ENCODE peak calls at places on chromosomes 13 and 19, in nine cellular contexts. C is Karpas-422; Y is neuronal stem cell; S is sigmoid colon; F is psoas muscle; B is HAP-1; X is effector memory CD4-positive, alpha-beta T cell; O is lung; T is endodermal cell. I is an unnamed sample. For H3K4me1, the result is how much of the 10 kb centered on the place peaks cover.

GRCh38 chr19:6738726-6739389 is 622 bp upstream of the TRIP10 start:
- DNase-seq in C (peak), Y (no peak), S (peak), F (peak), B (peak), X (no peak), O (peak), T (peak), I (no peak)

GRCh38 chr19:48513289-48514122 is 1.9 kb upstream of the LMTK3 start:
- DNase-seq in C (peak), Y (no peak), S (peak), F (peak), B (peak), X (no peak), O (peak), T (peak), I (peak)

GRCh38 chr13:59444210-59444857 is 719.4 kb downstream of the DIAPH3 start:
- DNase-seq in C (no peak), Y (no peak), S (no peak), F (no peak), B (no peak), X (no peak), O (no peak), T (no peak), I (no peak)

GRCh38 chr19:52734340-52734892 is 428 bp downstream of the ZNF611 start:
- DNase-seq in C (peak), Y (peak), S (peak), F (peak), B (peak), X (no peak), O (no peak), T (peak), I (peak)

GRCh38 chr19:31140717-31141116 is 208.5 kb downstream of the TSHZ3 start:
- DNase-seq in C (no peak), Y (no peak), S (no peak), F (no peak), B (no peak), X (no peak), O (no peak), T (no peak), I (no peak)

GRCh38 chr13:67438465-67438864 is 208.3 kb upstream of the PCDH9 start:
- DNase-seq in C (peak), Y (peak), S (no peak), F (no peak), B (peak), X (no peak), O (no peak), T (peak), I (peak)

GRCh38 chr13:39336964-39337363 is 266.0 kb downstream of the LHFPL6 start:
- DNase-seq in C (no peak), Y (no peak), S (no peak), F (no peak), B (no peak), X (no peak), O (no peak), T (no peak), I (no peak)

GRCh38 chr13:109938255-109938936 is 152.0 kb upstream of the IRS2 start:
- DNase-seq in C (no peak), Y (no peak), S (no peak), F (no peak), B (no peak), X (no peak), O (no peak), T (no peak), I (no peak)

GRCh38 chr13:45300190-45300985 is 40.6 kb downstream of the TPT1 start:
- DNase-seq in C (peak), Y (no peak), S (no peak), F (no peak), B (no peak), X (no peak), O (no peak), T (peak), I (no peak)

GRCh38 chr13:45200701-45201230 is at the start of gene KCTD4:
- DNase-seq in C (no peak), Y (no peak), S (no peak), F (no peak), B (no peak), X (no peak), O (no peak), T (no peak), I (no peak)

GRCh38 chr13:113124211-113125025 is 1.8 kb downstream of the F10 start:
- DNase-seq in C (no peak), Y (no peak), S (no peak), F (no peak), B (no peak), X (no peak), O (no peak), T (no peak), I (no peak)

GRCh38 chr19:3818479-3818878 is 32.3 kb upstream of the MATK start:
- DNase-seq in C (peak), Y (no peak), S (no peak), F (no peak), B (no peak), X (no peak), O (no peak), T (no peak), I (no peak)

GRCh38 chr19:54473071-54473941 is at the start of gene CDC42EP5:
- DNase-seq in C (no peak), Y (no peak), S (peak), F (peak), B (no peak), X (no peak), O (no peak), T (peak), I (no peak)

GRCh38 chr13:30305456-30305855 is 1.9 kb downstream of the KATNAL1 start:
- DNase-seq in C (peak), Y (no peak), S (no peak), F (no peak), B (no peak), X (no peak), O (no peak), T (no peak), I (no peak)
- H3K4me1 ChIP-seq in C (half or more), Y (under half), S (under half), F (under half), B (under half), X (under half), O (under half), T (under half), I (under half)

GRCh38 chr13:51727634-51728274 is 76.2 kb downstream of the DHRS12 start:
- DNase-seq in C (no peak), Y (no peak), S (no peak), F (no peak), B (no peak), X (no peak), O (no peak), T (no peak), I (no peak)

GRCh38 chr13:51729853-51730553 is 74.0 kb downstream of the DHRS12 start:
- DNase-seq in C (no peak), Y (no peak), S (peak), F (peak), B (peak), X (no peak), O (no peak), T (no peak), I (no peak)

GRCh38 chr13:51728275-51728673 is 75.7 kb downstream of the DHRS12 start:
- DNase-seq in C (no peak), Y (no peak), S (no peak), F (no peak), B (no peak), X (no peak), O (no peak), T (no peak), I (no peak)

GRCh38 chr13:51730927-51731326 is 73.0 kb downstream of the DHRS12 start:
- DNase-seq in C (no peak), Y (no peak), S (no peak), F (no peak), B (no peak), X (no peak), O (no peak), T (no peak), I (no peak)

GRCh38 chr13:51728972-51729371 is 75.0 kb downstream of the DHRS12 start:
- DNase-seq in C (no peak), Y (no peak), S (no peak), F (no peak), B (no peak), X (no peak), O (no peak), T (no peak), I (no peak)
- H3K4me1 ChIP-seq in C (under half), Y (under half), S (under half), F (under half), B (under half), X (under half), O (under half), T (under half), I (under half)

GRCh38 chr19:1089891-1090290 is 5.3 kb downstream of the POLR2E start:
- DNase-seq in C (peak), Y (no peak), S (no peak), F (no peak), B (no peak), X (no peak), O (no peak), T (no peak), I (no peak)
- H3K4me1 ChIP-seq in C (under half), Y (under half), S (under half), F (under half), B (under half), X (under half), O (under half), T (under half), I (under half)

GRCh38 chr13:97109256-97109655 is 112.9 kb upstream of the MBNL2 start:
- DNase-seq in C (no peak), Y (no peak), S (no peak), F (no peak), B (no peak), X (no peak), O (no peak), T (no peak), I (no peak)

GRCh38 chr13:97108535-97108910 is 113.6 kb upstream of the MBNL2 start:
- DNase-seq in C (no peak), Y (no peak), S (no peak), F (no peak), B (no peak), X (no peak), O (no peak), T (no peak), I (peak)

GRCh38 chr13:97107815-97108534 is 113.7 kb upstream of the OXGR1 start:
- DNase-seq in C (no peak), Y (no peak), S (no peak), F (no peak), B (no peak), X (no peak), O (no peak), T (no peak), I (peak)

GRCh38 chr13:97111705-97112104 is 110.4 kb upstream of the MBNL2 start:
- DNase-seq in C (no peak), Y (no peak), S (no peak), F (no peak), B (no peak), X (no peak), O (no peak), T (no peak), I (no peak)

DNA sequence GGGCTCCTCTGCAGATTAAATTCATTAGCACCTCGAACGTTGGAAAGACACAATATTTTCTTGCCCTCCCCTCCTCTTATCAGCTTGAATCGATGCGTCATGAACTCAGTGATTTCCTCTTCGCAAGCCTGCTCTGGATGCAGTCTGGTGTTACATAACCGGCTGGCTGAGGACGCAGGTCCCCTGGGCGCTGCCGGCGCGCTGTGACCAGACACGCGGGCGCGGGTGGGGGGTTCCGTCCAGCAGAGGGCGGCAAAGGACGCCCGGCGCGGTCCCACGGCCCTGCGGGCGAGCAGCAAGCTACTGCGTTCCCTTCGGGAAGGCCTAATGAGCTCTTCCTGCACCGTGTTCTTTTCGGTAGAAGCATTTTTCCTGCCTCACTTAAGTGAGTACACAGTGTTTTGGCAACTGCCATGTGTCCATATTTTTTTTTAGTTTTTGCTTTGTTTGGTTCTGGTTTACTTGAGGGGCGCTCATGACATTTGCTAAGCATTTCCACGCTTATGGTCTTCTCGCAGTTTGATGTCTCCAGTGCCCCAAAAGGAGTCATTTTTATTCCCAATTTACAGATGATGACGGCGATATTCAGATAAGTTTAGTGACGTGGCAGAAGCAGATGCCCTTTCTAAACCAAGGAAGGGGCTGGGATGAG is 112.2 kb upstream of the MBNL2 start:
- DNase-seq in C (peak), Y (peak), S (peak), F (peak), B (peak), X (peak), O (peak), T (peak), I (peak)
- H3K4me1 ChIP-seq in C (under half), Y (under half), S (half or more), F (under half), B (under half), X (under half), O (under half), T (under half), I (under half)

DNA sequence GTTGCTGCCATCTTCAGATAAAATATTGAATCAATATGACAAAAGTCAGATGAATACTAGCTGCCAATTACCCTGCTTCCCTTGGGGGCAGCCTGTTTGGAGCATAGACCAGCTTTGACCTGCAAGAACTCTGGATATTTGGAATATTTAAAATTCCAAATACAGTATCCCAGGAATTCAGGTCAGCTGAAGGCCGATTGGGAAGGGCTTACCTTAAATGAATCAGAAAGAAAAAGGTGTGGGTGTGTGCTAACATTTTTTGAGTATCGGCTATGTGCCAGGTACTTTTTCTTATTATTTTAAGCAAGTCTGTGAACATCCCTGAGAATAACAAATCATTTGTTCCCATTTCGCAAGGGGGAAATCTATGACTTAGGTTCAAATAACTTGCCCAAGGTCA is 1.8 kb upstream of the RUBCNL start:
- DNase-seq in C (no peak), Y (no peak), S (no peak), F (no peak), B (no peak), X (no peak), O (no peak), T (no peak), I (no peak)
- H3K4me1 ChIP-seq in C (under half), Y (under half), S (under half), F (under half), B (under half), X (under half), O (under half), T (under half), I (under half)

DNA sequence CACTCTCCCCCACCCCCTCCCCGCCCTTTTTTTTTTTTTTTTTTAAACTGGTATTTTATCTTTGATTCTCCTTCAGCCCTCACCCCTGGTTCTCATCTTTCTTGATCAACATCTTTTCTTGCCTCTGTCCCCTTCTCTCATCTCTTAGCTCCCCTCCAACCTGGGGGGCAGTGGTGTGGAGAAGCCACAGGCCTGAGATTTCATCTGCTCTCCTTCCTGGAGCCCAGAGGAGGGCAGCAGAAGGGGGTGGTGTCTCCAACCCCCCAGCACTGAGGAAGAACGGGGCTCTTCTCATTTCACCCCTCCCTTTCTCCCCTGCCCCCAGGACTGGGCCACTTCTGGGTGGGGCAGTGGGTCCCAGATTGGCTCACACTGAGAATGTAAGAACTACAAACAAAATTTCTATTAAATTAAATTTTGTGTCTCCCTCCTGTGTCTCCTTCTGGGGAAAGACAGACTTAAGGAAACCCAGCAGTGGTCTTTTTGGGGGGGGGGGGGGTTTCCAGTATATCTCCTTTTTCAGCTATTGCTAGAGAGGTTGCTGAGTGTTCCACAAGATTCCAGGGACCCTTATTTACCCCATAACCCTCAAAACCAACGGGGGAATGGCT is 1.5 kb upstream of the RAD23A start:
- DNase-seq in C (peak), Y (no peak), S (no peak), F (no peak), B (no peak), X (no peak), O (no peak), T (no peak), I (no peak)
- H3K4me1 ChIP-seq in C (under half), Y (under half), S (under half), F (under half), B (under half), X (under half), O (under half), T (under half), I (under half)

GRCh38 chr19:2540251-2540645 is 64.3 kb downstream of the GADD45B start:
- DNase-seq in C (no peak), Y (no peak), S (no peak), F (no peak), B (no peak), X (no peak), O (no peak), T (no peak), I (no peak)

GRCh38 chr19:2538096-2538757 is 62.3 kb downstream of the GADD45B start:
- DNase-seq in C (no peak), Y (no peak), S (no peak), F (peak), B (no peak), X (no peak), O (no peak), T (no peak), I (no peak)

GRCh38 chr19:2542341-2543069 is 66.6 kb downstream of the GADD45B start:
- DNase-seq in C (no peak), Y (no peak), S (no peak), F (no peak), B (no peak), X (no peak), O (no peak), T (peak), I (no peak)

GRCh38 chr19:2543463-2544442 is 67.8 kb downstream of the GADD45B start:
- DNase-seq in C (peak), Y (peak), S (peak), F (peak), B (peak), X (peak), O (peak), T (peak), I (peak)

GRCh38 chr19:2540646-2541454 is 64.9 kb downstream of the GADD45B start:
- DNase-seq in C (no peak), Y (peak), S (peak), F (peak), B (peak), X (no peak), O (peak), T (peak), I (no peak)
- H3K4me1 ChIP-seq in C (under half), Y (under half), S (half or more), F (half or more), B (under half), X (under half), O (under half), T (under half), I (under half)

GRCh38 chr13:106560791-106561190 is 7.1 kb downstream of the ARGLU1 start:
- DNase-seq in C (no peak), Y (no peak), S (no peak), F (no peak), B (no peak), X (no peak), O (no peak), T (no peak), I (no peak)
- H3K4me1 ChIP-seq in C (half or more), Y (under half), S (half or more), F (half or more), B (under half), X (under half), O (under half), T (under half), I (under half)

GRCh38 chr19:40280608-40281221 is 4.4 kb downstream of the AKT2 start:
- DNase-seq in C (peak), Y (no peak), S (no peak), F (peak), B (no peak), X (no peak), O (peak), T (peak), I (no peak)

GRCh38 chr19:40279120-40279551 is 6.0 kb downstream of the AKT2 start:
- DNase-seq in C (no peak), Y (no peak), S (peak), F (peak), B (no peak), X (no peak), O (no peak), T (no peak), I (no peak)

GRCh38 chr19:40277356-40277755 is 7.8 kb downstream of the AKT2 start:
- DNase-seq in C (no peak), Y (no peak), S (peak), F (no peak), B (no peak), X (no peak), O (no peak), T (no peak), I (no peak)

GRCh38 chr19:40279761-40280607 is 5.2 kb downstream of the AKT2 start:
- DNase-seq in C (peak), Y (no peak), S (no peak), F (no peak), B (no peak), X (no peak), O (no peak), T (no peak), I (no peak)

GRCh38 chr19:40278361-40279045 is 6.6 kb downstream of the AKT2 start:
- DNase-seq in C (no peak), Y (no peak), S (peak), F (no peak), B (no peak), X (no peak), O (no peak), T (no peak), I (no peak)
- H3K4me1 ChIP-seq in C (half or more), Y (under half), S (half or more), F (half or more), B (under half), X (under half), O (under half), T (under half), I (under half)